ENCODE peak calls at places on chromosomes 6 and 20, in ten cellular contexts. I is ELF-1; A is mucosa of gallbladder; G is hepatocyte; S is NCI-H1417; Z is activated CD4-positive, alpha-beta T cell treated with anti-CD3 and anti-CD28 coated beads, Interleukin-2, amount 50 U/mL, for 1 hour; B is stimulated activated CD4-positive, alpha-beta T cell treated with anti-CD3 and anti-CD28 coated beads, Interleukin-1b, Interleukin-23, amount 100 ng/mL, for 4 hours; T is adrenal gland; Y is T follicular helper cell; R is sigmoid colon. P is an unnamed sample.

GRCh38 chr6:11224252-11224965 is 8.1 kb downstream of the NEDD9 start:
- DNase-seq in I (no peak), A (no peak), G (no peak), S (no peak), Z (no peak), B (peak), T (no peak), Y (no peak), R (no peak), P (no peak)

GRCh38 chr6:139648430-139649000 is 274.1 kb upstream of the CITED2 start:
- DNase-seq in I (peak), A (no peak), G (no peak), S (no peak), Z (no peak), B (no peak), T (no peak), Y (no peak), R (no peak), P (no peak)

GRCh38 chr20:49276895-49277785 is 717 bp downstream of the ZNFX1 start:
- DNase-seq in I (no peak), A (no peak), G (peak), S (no peak), Z (peak), B (no peak), T (peak), Y (peak), R (peak), P (no peak)

GRCh38 chr20:15242773-15243172 is 905.4 kb upstream of the FLRT3 start:
- DNase-seq in I (no peak), A (no peak), G (no peak), S (no peak), Z (no peak), B (no peak), T (no peak), Y (no peak), R (no peak), P (no peak)

GRCh38 chr6:53391170-53391569 is 42.4 kb upstream of the ELOVL5 start:
- DNase-seq in I (no peak), A (no peak), G (no peak), S (no peak), Z (no peak), B (no peak), T (no peak), Y (no peak), R (no peak), P (no peak)

GRCh38 chr20:58019027-58019849 is 209.2 kb downstream of the ANKRD60 start:
- DNase-seq in I (no peak), A (no peak), G (no peak), S (no peak), Z (no peak), B (no peak), T (no peak), Y (no peak), R (no peak), P (no peak)

GRCh38 chr6:128278876-128279275 is 241.5 kb downstream of the PTPRK start:
- DNase-seq in I (no peak), A (no peak), G (no peak), S (no peak), Z (no peak), B (no peak), T (no peak), Y (no peak), R (no peak), P (no peak)

GRCh38 chr20:49690899-49691620 is 22.6 kb downstream of the B4GALT5 start:
- DNase-seq in I (no peak), A (peak), G (peak), S (no peak), Z (no peak), B (no peak), T (peak), Y (no peak), R (no peak), P (no peak)

GRCh38 chr20:33209789-33210188 is 7.4 kb upstream of the BPIFA3 start:
- DNase-seq in I (peak), A (peak), G (peak), S (no peak), Z (peak), B (no peak), T (peak), Y (peak), R (no peak), P (no peak)